ENCODE peak calls at places on chromosomes 16 and 17, in five cellular contexts. E is A549; I is activated CD4-positive, alpha-beta T cell treated with anti-CD3 and anti-CD28 coated beads, Interleukin-2, amount 50 U/mL, for 48 hours; U is naive thymus-derived CD8-positive, alpha-beta T cell; G is cardiac fibroblast. L is an unnamed sample.

GRCh38 chr17:32558328-32558955 is 71.6 kb downstream of the CDK5R1 start:
- DNase-seq in E (no peak), I (no peak), U (no peak), G (no peak), L (no peak)

GRCh38 chr16:14013571-14014283 is 57.4 kb upstream of the MRTFB start:
- DNase-seq in E (peak), I (no peak), U (no peak), G (peak), L (no peak)

GRCh38 chr17:12348476-12348875 is 317.2 kb upstream of the MYOCD start:
- DNase-seq in E (peak), I (no peak), U (no peak), G (peak), L (no peak)

GRCh38 chr16:59046335-59046734 is 312.2 kb upstream of the GOT2 start:
- DNase-seq in E (no peak), I (no peak), U (no peak), G (no peak), L (no peak)

GRCh38 chr17:50200447-50201225 is 795 bp downstream of the COL1A1 start:
- DNase-seq in E (peak), I (peak), U (peak), G (peak), L (peak)

GRCh38 chr17:41548844-41549595 is 20.9 kb upstream of the KRT19 start:
- DNase-seq in E (peak), I (peak), U (peak), G (peak), L (peak)

GRCh38 chr17:9792181-9792840 is 919 bp upstream of the DHRS7C start:
- DNase-seq in E (no peak), I (no peak), U (no peak), G (no peak), L (no peak)

GRCh38 chr17:46963571-46963970 is 15.5 kb downstream of the RPRML start:
- DNase-seq in E (no peak), I (no peak), U (no peak), G (no peak), L (no peak)

GRCh38 chr16:50273888-50274770 is 7.8 kb downstream of the ADCY7 start:
- DNase-seq in E (no peak), I (peak), U (peak), G (no peak), L (peak)

GRCh38 chr16:81657224-81657623 is 121.9 kb upstream of the PLCG2 start:
- DNase-seq in E (no peak), I (no peak), U (no peak), G (no peak), L (no peak)

GRCh38 chr17:27565874-27566672 is 64.9 kb upstream of the LGALS9 start:
- DNase-seq in E (no peak), I (peak), U (no peak), G (peak), L (no peak)

GRCh38 chr16:73846292-73846849 is 450.2 kb upstream of the PSMD7 start:
- DNase-seq in E (no peak), I (no peak), U (no peak), G (no peak), L (no peak)